ENCODE peak calls at places on chromosomes 7 and 10, in six cellular contexts. R, D, V, I, H and C are unnamed samples.
A peak's percentile ranks its signal among the peaks of the same experiment; 100 is the strongest.

GRCh38 chr7:42831051-42831952 is 80.6 kb downstream of the C7orf25 start:
- DNase-seq in D (peak; percentile 80), R (peak; percentile 42), H (peak; percentile 63), V (peak; percentile 69), I (no peak), C (peak; percentile 27)

GRCh38 chr10:74306227-74306982 is 155.4 kb downstream of the ADK start:
- DNase-seq in H (no peak), V (no peak), D (peak; percentile 38), I (no peak), R (no peak), C (no peak)

GRCh38 chr10:90592903-90593302 is 264.9 kb downstream of the HTR7 start:
- DNase-seq in D (peak; percentile 79), V (peak; percentile 74), I (peak; percentile 72), R (no peak), H (peak; percentile 77), C (peak; percentile 77)

GRCh38 chr10:24718031-24718855 is 5.4 kb downstream of the ARHGAP21 start:
- DNase-seq in V (no peak), D (peak; percentile 60), H (no peak), I (no peak), R (no peak), C (no peak)

GRCh38 chr10:63247771-63248170 is 114.6 kb downstream of the NRBF2 start:
- DNase-seq in I (no peak), V (no peak), H (no peak), R (no peak), D (peak; percentile 37), C (no peak)

GRCh38 chr10:13338337-13339128 is 9.6 kb downstream of the SEPHS1 start:
- DNase-seq in H (peak; percentile 29), I (no peak), R (peak; percentile 39), V (no peak), D (peak; percentile 56), C (no peak)

GRCh38 chr10:131825150-131825907 is 75.5 kb upstream of the PPP2R2D start:
- DNase-seq in V (no peak), H (no peak), D (peak; percentile 1), I (no peak), R (no peak), C (no peak)

GRCh38 chr10:22442063-22442462 is 96.8 kb downstream of the SPAG6 start:
- DNase-seq in I (no peak), H (no peak), V (no peak), D (no peak), R (no peak), C (no peak)

GRCh38 chr10:131658476-131659110 is 242.2 kb upstream of the PPP2R2D start:
- DNase-seq in R (no peak), V (no peak), H (no peak), I (no peak), D (no peak), C (no peak)

GRCh38 chr7:157769016-157769869 is 432.4 kb downstream of the DNAJB6 start:
- DNase-seq in D (no peak), H (no peak), R (no peak), I (peak; percentile 35), V (no peak), C (no peak)

GRCh38 chr10:96858038-96858705 is 26.1 kb downstream of the LCOR start:
- DNase-seq in H (no peak), V (no peak), I (no peak), D (peak; percentile 24), R (no peak), C (no peak)

GRCh38 chr7:124033093-124033806 is 383 bp upstream of the TMEM229A start:
- DNase-seq in V (peak; percentile 72), H (peak; percentile 37), D (no peak), R (no peak), I (peak; percentile 80), C (no peak)

GRCh38 chr7:63968629-63969028 is 30.0 kb upstream of the ZNF722 start:
- DNase-seq in I (no peak), R (no peak), V (no peak), D (no peak), H (no peak), C (no peak)

GRCh38 chr10:78520737-78521430 is 487.2 kb downstream of the RPS24 start:
- DNase-seq in D (peak; percentile 42), V (no peak), R (peak; percentile 13), H (peak; percentile 78), I (no peak), C (peak; percentile 51)

GRCh38 chr7:6074612-6075380 is 43.6 kb downstream of the ANKRD61 start:
- DNase-seq in V (no peak), R (no peak), D (no peak), H (no peak), I (no peak), C (no peak)

GRCh38 chr7:22805227-22805626 is 17.4 kb downstream of the TOMM7 start:
- DNase-seq in H (no peak), R (no peak), V (no peak), D (no peak), I (no peak), C (no peak)

GRCh38 chr7:22806754-22807153 is 15.9 kb downstream of the TOMM7 start:
- DNase-seq in V (no peak), H (no peak), R (no peak), I (no peak), D (no peak), C (no peak)

GRCh38 chr7:22799633-22800032 is 23.0 kb downstream of the TOMM7 start:
- DNase-seq in D (no peak), H (no peak), V (no peak), I (no peak), R (no peak), C (no peak)

GRCh38 chr7:22802426-22802825 is 20.2 kb downstream of the TOMM7 start:
- DNase-seq in R (no peak), V (no peak), D (no peak), H (no peak), I (no peak), C (no peak)

GRCh38 chr7:22801907-22802306 is 20.7 kb downstream of the TOMM7 start:
- DNase-seq in H (peak; percentile 14), V (no peak), I (no peak), R (no peak), D (no peak), C (no peak)
- H3K4me3 ChIP-seq in H (no peak overlapping the region), V (no peak overlapping the region), I (no peak overlapping the region), R (no peak overlapping the region), D (no peak overlapping the region), C (no peak overlapping the region)

GRCh38 chr10:76051007-76051936 is 619.8 kb downstream of the LRMDA start:
- DNase-seq in R (no peak), D (no peak), H (peak; percentile 64), I (no peak), V (no peak), C (no peak)

GRCh38 chr10:76052798-76053473 is 621.5 kb downstream of the LRMDA start:
- DNase-seq in V (no peak), D (no peak), R (no peak), I (no peak), H (no peak), C (no peak)

GRCh38 chr10:76050291-76050625 is 618.8 kb downstream of the LRMDA start:
- DNase-seq in I (no peak), D (no peak), V (no peak), H (no peak), R (no peak), C (no peak)

GRCh38 chr10:76055466-76055865 is 624.0 kb downstream of the LRMDA start:
- DNase-seq in R (no peak), I (no peak), V (no peak), H (no peak), D (no peak), C (no peak)

GRCh38 chr10:76055963-76056362 is 624.5 kb downstream of the LRMDA start:
- DNase-seq in H (no peak), I (no peak), V (no peak), R (no peak), D (no peak), C (no peak)
- H3K4me3 ChIP-seq in H (no peak overlapping the region), I (no peak overlapping the region), V (no peak overlapping the region), R (no peak overlapping the region), D (no peak overlapping the region), C (no peak overlapping the region)

DNA sequence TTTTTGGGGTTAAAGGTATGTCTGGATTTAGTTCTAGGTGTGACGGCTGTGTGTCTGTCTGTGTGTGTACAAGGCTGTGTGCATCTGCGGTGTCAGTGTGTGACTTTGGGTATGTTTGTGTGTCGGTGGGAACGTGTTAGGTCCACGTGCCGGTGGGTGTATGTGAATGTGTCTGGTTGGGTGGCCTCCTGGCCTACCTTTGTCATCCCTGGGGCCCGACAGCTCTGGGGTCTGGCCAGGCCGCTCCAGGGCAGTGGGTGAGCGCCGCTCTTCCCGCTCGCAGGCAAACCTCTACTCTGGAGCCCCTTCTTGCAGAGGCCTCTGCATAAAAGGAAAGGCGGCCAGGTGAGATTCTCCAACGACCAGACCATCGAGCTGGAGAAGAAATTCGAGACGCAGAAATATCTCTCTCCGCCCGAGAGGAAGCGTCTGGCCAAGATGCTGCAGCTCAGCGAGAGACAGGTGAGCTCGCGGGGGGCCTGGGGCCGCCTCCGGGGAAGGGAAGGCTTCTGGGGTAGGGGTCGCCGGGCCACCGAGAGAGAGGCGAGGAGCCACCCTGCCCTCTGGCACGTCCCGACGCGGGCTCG is 2.4 kb downstream of the HHEX start:
- DNase-seq in I (no peak), D (no peak), H (no peak), V (no peak), R (no peak), C (peak; percentile 56)
- H3K4me3 ChIP-seq in I (peak overlapping the region; percentile 5), D (no peak overlapping the region), H (no peak overlapping the region), V (peak overlapping the region; percentile 13), R (peak overlapping the region; percentile 17), C (peak overlapping the region; percentile 80)

GRCh38 chr10:43940898-43941777 is 292.5 kb upstream of the ZNF32 start:
- DNase-seq in H (no peak), D (no peak), V (no peak), R (no peak), I (no peak), C (no peak)
- H3K4me3 ChIP-seq in H (no peak overlapping the region), D (no peak overlapping the region), V (no peak overlapping the region), R (no peak overlapping the region), I (no peak overlapping the region), C (no peak overlapping the region)